ENCODE peak calls at places on chromosomes 2 and 18, in five cellular contexts. M, I, S, C and Q are unnamed samples.
A peak's percentile ranks its signal among the peaks of the same experiment; 100 is the strongest.

GRCh38 chr18:23716516-23716915 is 27.3 kb downstream of the LAMA3 start:
- DNase-seq in I (no peak), S (no peak), M (no peak), C (no peak), Q (no peak)

GRCh38 chr2:241844066-241844728 is 14.5 kb downstream of the PDCD1 start:
- DNase-seq in S (peak; percentile 82), M (no peak), C (peak; percentile 89), I (peak; percentile 74), Q (peak; percentile 67)

GRCh38 chr18:76824754-76825153 is 2.4 kb downstream of the ZNF236 start:
- DNase-seq in C (no peak), I (no peak), S (no peak), M (no peak), Q (no peak)

GRCh38 chr18:25349131-25349925 is 2.6 kb downstream of the ZNF521 start:
- DNase-seq in I (no peak), M (no peak), S (peak; percentile 40), C (peak; percentile 65), Q (no peak)

GRCh38 chr2:3132466-3132865 is 245.2 kb downstream of the EIPR1 start:
- DNase-seq in C (no peak), S (no peak), M (no peak), I (no peak), Q (no peak)

GRCh38 chr2:177602611-177603164 is 210.1 kb downstream of the AGPS start:
- DNase-seq in C (no peak), I (no peak), M (no peak), S (no peak), Q (no peak)

GRCh38 chr18:46051731-46052461 is 20.2 kb downstream of the PSTPIP2 start:
- DNase-seq in S (no peak), I (no peak), M (no peak), C (no peak), Q (no peak)

GRCh38 chr2:39326644-39327043 is 82.9 kb upstream of the CDKL4 start:
- DNase-seq in C (no peak), S (no peak), I (no peak), M (no peak), Q (no peak)

GRCh38 chr18:34511435-34511834 is 198.7 kb upstream of the DTNA start:
- DNase-seq in M (no peak), S (no peak), I (no peak), C (no peak), Q (no peak)

GRCh38 chr2:30355306-30355705 is 91.7 kb upstream of the LCLAT1 start:
- DNase-seq in M (no peak), C (no peak), S (no peak), I (no peak), Q (no peak)

GRCh38 chr2:195560209-195560907 is 96.7 kb upstream of the SLC39A10 start:
- DNase-seq in C (no peak), I (no peak), M (no peak), S (no peak), Q (no peak)

GRCh38 chr2:71674158-71674807 is 220.9 kb downstream of the DYSF start:
- DNase-seq in M (no peak), S (no peak), C (no peak), I (no peak), Q (no peak)

GRCh38 chr2:121803503-121803902 is 48.1 kb downstream of the TSN start:
- DNase-seq in S (no peak), M (no peak), C (no peak), I (no peak), Q (no peak)

GRCh38 chr2:26706616-26707473 is 14.3 kb downstream of the KCNK3 start:
- DNase-seq in M (no peak), I (no peak), S (peak; percentile 32), C (no peak), Q (no peak)

GRCh38 chr2:156380117-156380645 is 47.7 kb upstream of the NR4A2 start:
- DNase-seq in C (no peak), I (no peak), M (no peak), S (no peak), Q (no peak)

GRCh38 chr18:302097-302496 is 34.2 kb upstream of the THOC1 start:
- DNase-seq in C (no peak), S (peak; percentile 29), M (no peak), I (no peak), Q (no peak)

GRCh38 chr2:40955635-40956034 is 503.7 kb upstream of the SLC8A1 start:
- DNase-seq in I (no peak), C (no peak), S (no peak), M (peak; percentile 50), Q (no peak)

GRCh38 chr2:240466579-240467148 is 31.2 kb downstream of the GPC1 start:
- DNase-seq in M (no peak), S (peak; percentile 3), I (no peak), C (peak; percentile 57), Q (no peak)

GRCh38 chr2:223797811-223798721 is 39.3 kb downstream of the AP1S3 start:
- DNase-seq in C (no peak), M (peak; percentile 73), S (no peak), I (no peak), Q (no peak)

GRCh38 chr2:25521126-25521525 is 152.3 kb downstream of the DTNB start:
- DNase-seq in M (no peak), S (no peak), I (no peak), C (no peak), Q (no peak)

GRCh38 chr18:22900558-22901183 is 32.5 kb upstream of the RBBP8 start:
- DNase-seq in S (peak; percentile 25), C (no peak), I (no peak), M (no peak), Q (no peak)

GRCh38 chr2:136376798-136377211 is 258.9 kb upstream of the CXCR4 start:
- DNase-seq in M (no peak), S (no peak), I (no peak), C (no peak), Q (no peak)

GRCh38 chr18:78788161-78788560 is 191.5 kb upstream of the SALL3 start:
- DNase-seq in M (no peak), I (no peak), S (no peak), C (no peak), Q (no peak)

GRCh38 chr2:68196120-68196716 is 38.5 kb downstream of the PNO1 start:
- DNase-seq in I (peak; percentile 18), C (no peak), S (peak; percentile 35), M (peak; percentile 76), Q (peak; percentile 46)

GRCh38 chr2:19021721-19022120 is 336.7 kb downstream of the OSR1 start:
- DNase-seq in I (no peak), C (no peak), S (no peak), M (no peak), Q (no peak)

GRCh38 chr18:3422905-3423304 is 27.1 kb upstream of the TGIF1 start:
- DNase-seq in M (no peak), I (no peak), C (no peak), S (no peak), Q (no peak)

GRCh38 chr18:23207191-23207955 is 72.1 kb downstream of the CABLES1 start:
- DNase-seq in M (peak; percentile 45), C (no peak), S (no peak), I (no peak), Q (no peak)

GRCh38 chr2:127609818-127610217 is 36.1 kb upstream of the GPR17 start:
- DNase-seq in C (no peak), I (no peak), M (no peak), S (no peak), Q (no peak)

GRCh38 chr18:55250729-55251128 is 291.5 kb upstream of the CCDC68 start:
- DNase-seq in M (no peak), S (no peak), I (no peak), C (no peak), Q (no peak)

GRCh38 chr2:240800241-240800640 is 19.8 kb downstream of the KIF1A start:
- DNase-seq in I (no peak), S (no peak), M (no peak), C (peak; percentile 75), Q (no peak)

GRCh38 chr2:119838179-119838578 is 78.5 kb downstream of the PTPN4 start:
- DNase-seq in M (no peak), I (no peak), C (no peak), S (no peak), Q (no peak)

GRCh38 chr18:77512152-77512551 is 262.5 kb downstream of the GALR1 start:
- DNase-seq in I (no peak), M (no peak), S (no peak), C (no peak), Q (no peak)

GRCh38 chr18:24319757-24320156 is 77.9 kb downstream of the OSBPL1A start:
- DNase-seq in M (no peak), I (no peak), S (no peak), C (no peak), Q (no peak)

GRCh38 chr18:57807336-57808117 is 4.4 kb upstream of the ATP8B1 start:
- DNase-seq in M (no peak), I (no peak), C (no peak), S (no peak), Q (no peak)

GRCh38 chr18:23068692-23069305 is 66.5 kb upstream of the CABLES1 start:
- DNase-seq in I (no peak), M (no peak), S (no peak), C (no peak), Q (no peak)

GRCh38 chr2:124024491-124025348 is at the start of gene CNTNAP5:
- DNase-seq in S (peak; percentile 34), I (no peak), C (peak; percentile 69), M (peak; percentile 5), Q (no peak)

GRCh38 chr2:57570961-57571360 is 475.6 kb upstream of the VRK2 start:
- DNase-seq in I (no peak), C (no peak), M (no peak), S (no peak), Q (no peak)